ENCODE peak calls at places on chromosomes 4 and X, in ten cellular contexts. F is testis, R is ovary, C is H9, N is prostate gland, H is upper lobe of left lung, W is cardiac muscle cell, L is stomach, S is fibroblast of lung, J is heart left ventricle. X is an unnamed sample.

GRCh38 chr4:184860018-184860530 is 34.3 kb upstream of the ACSL1 start:
- DNase-seq in F (no peak), R (no peak), C (no peak), N (no peak), H (no peak), W (no peak), L (no peak), S (no peak), J (no peak), X (no peak)

GRCh38 chr4:178781779-178782178 is 1339.5 kb upstream of the AGA start:
- DNase-seq in F (no peak), R (no peak), C (no peak), N (no peak), H (no peak), W (no peak), L (no peak), S (no peak), J (no peak), X (no peak)

GRCh38 chr4:88212253-88212561 is 53.8 kb upstream of the ABCG2 start:
- DNase-seq in F (no peak), R (no peak), C (no peak), N (no peak), H (no peak), W (no peak), L (no peak), S (no peak), J (no peak), X (no peak)

GRCh38 chr4:66275381-66276060 is 605.2 kb upstream of the EPHA5 start:
- DNase-seq in F (no peak), R (no peak), C (no peak), N (no peak), H (no peak), W (peak), L (no peak), S (peak), J (no peak), X (no peak)

GRCh38 chr4:144948421-144948820 is 149.6 kb downstream of the ANAPC10 start:
- DNase-seq in F (no peak), R (no peak), C (no peak), N (no peak), H (no peak), W (no peak), L (no peak), S (no peak), J (no peak), X (no peak)

GRCh38 chr4:173135241-173135847 is 33.3 kb upstream of the GALNT7 start:
- DNase-seq in F (no peak), R (no peak), C (no peak), N (no peak), H (no peak), W (peak), L (no peak), S (peak), J (no peak), X (peak)

GRCh38 chrX:151852294-151852693 is 60.4 kb upstream of the MAGEA4 start:
- DNase-seq in F (no peak), R (no peak), C (no peak), N (no peak), H (no peak), W (no peak), L (no peak), S (no peak), J (no peak), X (no peak)

GRCh38 chr4:22190855-22191254 is 242.3 kb upstream of the KCNIP4 start:
- DNase-seq in F (no peak), R (no peak), C (no peak), N (no peak), H (no peak), W (peak), L (no peak), S (peak), J (no peak), X (peak)

GRCh38 chr4:102687373-102687981 is 73.3 kb downstream of the MANBA start:
- DNase-seq in F (no peak), R (no peak), C (no peak), N (no peak), H (no peak), W (no peak), L (no peak), S (peak), J (no peak), X (peak)

GRCh38 chr4:182074842-182075241 is 168.4 kb upstream of the TENM3 start:
- DNase-seq in F (no peak), R (no peak), C (no peak), N (no peak), H (no peak), W (no peak), L (no peak), S (peak), J (no peak), X (no peak)
- H3K27ac ChIP-seq in F (no peak), R (no peak), C (no peak), N (no peak), H (no peak), W (no peak), L (no peak), S (no peak), J (no peak), X (no peak)

GRCh38 chrX:153853902-153854267 is 23.5 kb upstream of the PDZD4 start:
- DNase-seq in F (no peak), R (no peak), C (no peak), N (no peak), H (no peak), W (no peak), L (peak), S (no peak), J (no peak), X (no peak)

GRCh38 chrX:153851981-153852380 is 21.6 kb upstream of the PDZD4 start:
- DNase-seq in F (no peak), R (no peak), C (no peak), N (no peak), H (no peak), W (no peak), L (no peak), S (no peak), J (no peak), X (no peak)

GRCh38 chrX:153853180-153853901 is 23.0 kb upstream of the PDZD4 start:
- DNase-seq in F (no peak), R (no peak), C (no peak), N (no peak), H (no peak), W (no peak), L (peak), S (no peak), J (no peak), X (no peak)

GRCh38 chrX:153857348-153857903 is 27.1 kb upstream of the PDZD4 start:
- DNase-seq in F (no peak), R (no peak), C (no peak), N (no peak), H (no peak), W (no peak), L (no peak), S (no peak), J (no peak), X (no peak)

DNA sequence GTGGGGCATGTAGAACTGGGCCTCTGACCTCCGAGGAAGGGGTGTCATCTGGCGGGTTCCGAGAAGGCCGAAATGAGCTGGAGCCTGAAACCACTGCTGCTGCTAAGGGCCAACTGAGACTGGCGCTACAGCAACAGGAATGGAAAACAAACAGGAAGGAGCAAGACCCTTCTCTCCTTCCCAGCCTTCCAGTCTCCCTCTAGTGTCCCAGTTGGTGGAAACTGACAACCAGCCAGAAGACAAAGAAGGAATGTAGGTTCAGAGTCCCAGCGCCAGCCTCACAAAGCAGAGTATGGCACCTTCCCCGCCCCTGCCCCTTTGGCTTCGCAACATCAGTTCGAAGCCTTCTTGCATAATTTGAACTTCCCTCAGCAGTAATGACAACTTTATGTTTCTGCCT is 24.4 kb upstream of the PDZD4 start:
- DNase-seq in F (no peak), R (no peak), C (no peak), N (no peak), H (no peak), W (no peak), L (no peak), S (no peak), J (no peak), X (no peak)
- H3K27ac ChIP-seq in F (no peak), R (no peak), C (no peak), N (no peak), H (no peak), W (no peak), L (no peak), S (no peak), J (no peak), X (no peak)

GRCh38 chr4:150173420-150173819 is 95.2 kb downstream of the DCLK2 start:
- DNase-seq in F (no peak), R (no peak), C (no peak), N (no peak), H (no peak), W (no peak), L (no peak), S (peak), J (no peak), X (no peak)
- H3K27ac ChIP-seq in F (no peak), R (no peak), C (no peak), N (no peak), H (peak), W (peak), L (no peak), S (no peak), J (no peak), X (no peak)

GRCh38 chrX:107675823-107676555 is 47.7 kb downstream of the PRPS1 start:
- DNase-seq in F (no peak), R (no peak), C (no peak), N (peak), H (peak), W (peak), L (no peak), S (peak), J (no peak), X (peak)
- H3K27ac ChIP-seq in F (peak), R (peak), C (no peak), N (peak), H (peak), W (no peak), L (peak), S (peak), J (peak), X (peak)

DNA sequence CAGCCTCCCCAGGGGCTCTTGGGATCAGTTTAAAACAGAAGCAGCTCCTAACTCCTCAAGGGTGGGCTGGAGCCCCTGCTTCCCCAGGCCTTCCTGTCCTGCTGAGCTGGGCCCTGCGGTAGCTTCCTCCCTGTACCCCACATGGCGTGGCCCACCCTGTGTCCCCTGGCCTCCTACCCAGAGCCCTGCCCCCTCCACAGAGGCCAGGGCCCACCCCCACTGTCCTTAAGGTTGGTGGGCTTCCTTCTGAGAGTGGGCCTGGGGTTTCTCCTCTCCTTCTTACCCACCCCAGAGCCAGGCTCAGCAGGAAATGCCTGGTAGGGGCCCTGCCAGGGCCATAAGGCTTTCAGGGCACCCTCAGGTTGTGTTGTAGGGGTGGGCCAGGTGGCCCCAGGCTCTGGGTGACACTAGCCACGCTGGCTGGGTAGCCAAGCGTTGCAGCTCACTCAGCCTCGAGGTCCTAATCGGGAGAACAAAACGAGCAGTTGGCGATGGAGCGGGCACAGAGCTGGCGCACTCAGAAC is 11.6 kb downstream of the SH3BP2 start:
- DNase-seq in F (no peak), R (peak), C (no peak), N (no peak), H (peak), W (no peak), L (no peak), S (no peak), J (peak), X (no peak)
- H3K27ac ChIP-seq in F (no peak), R (no peak), C (no peak), N (no peak), H (peak), W (no peak), L (peak), S (no peak), J (peak), X (no peak)

GRCh38 chrX:49695276-49696180 is at the start of gene PAGE1:
- DNase-seq in F (peak), R (no peak), C (no peak), N (no peak), H (no peak), W (no peak), L (no peak), S (no peak), J (no peak), X (no peak)

GRCh38 chrX:49704692-49705404 is 9.1 kb upstream of the PAGE1 start:
- DNase-seq in F (no peak), R (no peak), C (no peak), N (no peak), H (no peak), W (no peak), L (no peak), S (no peak), J (no peak), X (no peak)

GRCh38 chrX:49701948-49702347 is 6.2 kb upstream of the PAGE1 start:
- DNase-seq in F (no peak), R (no peak), C (no peak), N (no peak), H (no peak), W (no peak), L (no peak), S (no peak), J (no peak), X (no peak)

DNA sequence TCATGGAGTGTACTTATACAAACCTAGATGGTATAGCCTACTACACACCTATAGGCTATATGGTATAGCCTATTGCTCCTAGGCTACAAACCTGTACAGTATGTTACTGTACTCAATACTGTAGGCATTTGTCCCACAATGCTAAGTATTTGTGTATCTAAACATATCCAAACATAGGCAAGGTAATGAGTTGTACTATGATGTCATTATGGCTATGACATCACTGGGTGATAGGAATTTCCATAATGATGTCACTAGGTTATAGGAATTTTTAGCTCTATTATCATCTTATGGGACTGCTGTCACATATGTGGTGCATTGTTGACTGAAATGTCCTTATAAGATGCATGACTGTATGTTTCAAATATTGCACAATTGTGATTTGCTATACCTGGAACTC is 5.5 kb upstream of the PAGE1 start:
- DNase-seq in F (no peak), R (no peak), C (no peak), N (no peak), H (no peak), W (no peak), L (no peak), S (no peak), J (no peak), X (no peak)
- H3K27ac ChIP-seq in F (no peak), R (no peak), C (no peak), N (no peak), H (no peak), W (no peak), L (no peak), S (no peak), J (no peak), X (no peak)

GRCh38 chrX:63746278-63746677 is 38.7 kb downstream of the ARHGEF9 start:
- DNase-seq in F (no peak), R (no peak), C (no peak), N (no peak), H (no peak), W (no peak), L (no peak), S (no peak), J (no peak), X (no peak)

GRCh38 chrX:63743596-63743995 is 41.4 kb downstream of the ARHGEF9 start:
- DNase-seq in F (no peak), R (no peak), C (no peak), N (no peak), H (no peak), W (no peak), L (no peak), S (no peak), J (no peak), X (no peak)

GRCh38 chrX:63747331-63747730 is 37.7 kb downstream of the ARHGEF9 start:
- DNase-seq in F (no peak), R (no peak), C (no peak), N (no peak), H (no peak), W (peak), L (no peak), S (peak), J (no peak), X (peak)

GRCh38 chrX:63744850-63745249 is 40.2 kb downstream of the ARHGEF9 start:
- DNase-seq in F (no peak), R (no peak), C (no peak), N (no peak), H (no peak), W (no peak), L (no peak), S (no peak), J (no peak), X (no peak)

GRCh38 chrX:63746715-63747114 is 38.3 kb downstream of the ARHGEF9 start:
- DNase-seq in F (no peak), R (no peak), C (no peak), N (no peak), H (no peak), W (no peak), L (no peak), S (no peak), J (no peak), X (no peak)
- H3K27ac ChIP-seq in F (no peak), R (no peak), C (no peak), N (no peak), H (no peak), W (no peak), L (no peak), S (no peak), J (peak), X (peak)

GRCh38 chr4:112270643-112271484 is 14.8 kb downstream of the TIFA start:
- DNase-seq in F (no peak), R (no peak), C (no peak), N (no peak), H (no peak), W (peak), L (no peak), S (peak), J (no peak), X (peak)

GRCh38 chr4:112272292-112272691 is 13.4 kb downstream of the TIFA start:
- DNase-seq in F (no peak), R (no peak), C (no peak), N (no peak), H (no peak), W (no peak), L (no peak), S (no peak), J (no peak), X (no peak)

GRCh38 chr4:112274959-112275358 is 10.7 kb downstream of the TIFA start:
- DNase-seq in F (no peak), R (no peak), C (no peak), N (no peak), H (no peak), W (no peak), L (no peak), S (no peak), J (no peak), X (no peak)

GRCh38 chr4:112266823-112267222 is 18.9 kb downstream of the TIFA start:
- DNase-seq in F (no peak), R (no peak), C (no peak), N (no peak), H (no peak), W (peak), L (no peak), S (peak), J (no peak), X (peak)

DNA sequence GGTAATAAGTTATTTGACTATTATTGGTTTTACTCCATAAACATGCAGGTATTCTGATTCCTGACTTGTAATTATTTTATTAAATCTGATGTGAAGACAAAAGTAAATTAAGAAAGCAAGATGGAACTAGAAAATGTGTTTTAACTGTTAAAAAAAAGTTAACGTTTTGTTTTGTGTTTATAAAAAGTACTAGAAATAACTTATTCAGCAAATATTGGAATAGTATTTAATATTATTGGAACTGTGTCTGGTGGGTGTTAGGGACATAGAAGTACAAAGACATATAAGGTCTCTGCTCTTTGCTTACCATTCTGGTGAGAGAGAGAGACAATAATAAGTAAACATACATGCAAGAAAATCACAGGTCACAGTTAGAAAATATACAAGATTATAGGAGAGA is 15.7 kb downstream of the TIFA start:
- DNase-seq in F (no peak), R (no peak), C (no peak), N (no peak), H (no peak), W (no peak), L (no peak), S (no peak), J (no peak), X (no peak)
- H3K27ac ChIP-seq in F (no peak), R (no peak), C (no peak), N (no peak), H (no peak), W (no peak), L (no peak), S (peak), J (no peak), X (peak)

X was measured in GM23248.